ENCODE peak calls at places on chromosomes 11 and 22, in six cellular contexts. M, C, W, G, J and Z are unnamed samples.

GRCh38 chr22:50574383-50574755 is 3.9 kb downstream of the CPT1B start:
- DNase-seq in M (no peak), C (no peak), W (no peak), G (no peak), J (no peak), Z (no peak)

GRCh38 chr11:22304337-22304961 is 33.7 kb upstream of the SLC17A6 start:
- DNase-seq in M (no peak), C (no peak), W (peak), G (peak), J (no peak), Z (no peak)

GRCh38 chr11:112267188-112267591 is 6.5 kb upstream of the PLET1 start:
- DNase-seq in M (no peak), C (no peak), W (peak), G (no peak), J (no peak), Z (no peak)

GRCh38 chr11:2949920-2950319 is 20.7 kb upstream of the PHLDA2 start:
- DNase-seq in M (no peak), C (no peak), W (no peak), G (no peak), J (no peak), Z (no peak)

GRCh38 chr11:20511982-20512381 is 87.4 kb upstream of the SLC6A5 start:
- DNase-seq in M (no peak), C (no peak), W (no peak), G (no peak), J (no peak), Z (no peak)

GRCh38 chr22:40040927-40041326 is 46.2 kb downstream of the FAM83F start:
- DNase-seq in M (peak), C (no peak), W (no peak), G (no peak), J (no peak), Z (no peak)

GRCh38 chr11:11000546-11001283 is 142.9 kb upstream of the ZBED5 start:
- DNase-seq in M (no peak), C (no peak), W (no peak), G (no peak), J (no peak), Z (no peak)

GRCh38 chr11:102158151-102158734 is 48.0 kb downstream of the YAP1 start:
- DNase-seq in M (no peak), C (no peak), W (no peak), G (no peak), J (no peak), Z (no peak)

GRCh38 chr22:42964994-42965699 is 49.8 kb downstream of the PACSIN2 start:
- DNase-seq in M (no peak), C (no peak), W (no peak), G (no peak), J (no peak), Z (no peak)

GRCh38 chr11:75650167-75650723 is 18.6 kb downstream of the MAP6 start:
- DNase-seq in M (no peak), C (no peak), W (no peak), G (no peak), J (no peak), Z (no peak)

GRCh38 chr11:114108501-114109205 is 49.1 kb downstream of the ZBTB16 start:
- DNase-seq in M (no peak), C (no peak), W (no peak), G (no peak), J (no peak), Z (no peak)

GRCh38 chr11:114102993-114103896 is 43.7 kb downstream of the ZBTB16 start:
- DNase-seq in M (no peak), C (no peak), W (no peak), G (no peak), J (no peak), Z (no peak)

GRCh38 chr11:114109206-114110090 is 49.9 kb downstream of the ZBTB16 start:
- DNase-seq in M (no peak), C (no peak), W (no peak), G (no peak), J (no peak), Z (no peak)

GRCh38 chr11:114110123-114110522 is 50.6 kb downstream of the ZBTB16 start:
- DNase-seq in M (no peak), C (no peak), W (no peak), G (no peak), J (no peak), Z (no peak)

DNA sequence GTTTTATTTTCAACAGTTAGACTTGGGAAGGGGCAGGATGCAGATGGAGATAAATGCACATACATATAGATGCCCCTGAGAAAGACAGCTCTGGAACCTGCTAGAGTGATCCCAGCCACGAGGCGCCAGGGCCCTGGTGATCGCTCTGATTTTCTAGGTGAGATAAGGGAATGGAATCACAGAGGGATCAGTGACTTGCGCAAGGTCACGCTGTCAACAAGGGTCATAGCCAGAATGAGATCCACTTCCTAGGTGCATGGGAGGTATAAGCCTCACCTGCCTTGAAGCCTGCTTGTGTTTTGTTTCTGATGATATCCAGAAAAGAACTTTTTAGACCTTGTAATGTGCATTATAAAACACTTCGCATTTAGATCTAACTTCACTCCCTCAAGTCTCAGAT is 47.5 kb downstream of the ZBTB16 start:
- DNase-seq in M (no peak), C (no peak), W (no peak), G (no peak), J (no peak), Z (no peak)
- H3K27ac ChIP-seq in M (no peak), C (no peak), W (no peak), G (no peak), J (no peak), Z (no peak)

GRCh38 chr22:36323182-36323854 is 64.4 kb downstream of the MYH9 start:
- DNase-seq in M (peak), C (no peak), W (peak), G (no peak), J (peak), Z (no peak)
- H3K27ac ChIP-seq in M (peak), C (peak), W (peak), G (no peak), J (peak), Z (peak)

DNA sequence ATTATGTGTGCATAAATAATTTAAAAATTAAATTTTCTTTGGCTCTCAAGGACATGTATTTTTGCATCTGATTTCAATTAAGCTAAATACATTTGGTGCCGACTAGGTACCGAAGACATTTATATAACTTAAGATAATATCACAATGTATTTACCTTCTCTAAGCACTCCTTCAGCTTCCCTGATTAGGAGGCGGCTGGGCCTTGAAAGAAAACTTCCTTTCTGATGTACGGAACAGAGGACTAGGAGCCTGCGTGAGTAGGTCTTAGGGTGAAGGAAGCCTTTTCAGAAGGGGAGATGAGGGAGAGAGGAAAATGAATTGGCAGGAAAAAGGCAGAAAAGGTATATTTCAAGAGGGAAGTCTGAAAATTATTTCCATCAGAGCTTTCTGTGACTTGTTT is 28.7 kb upstream of the DDX6 start:
- DNase-seq in M (no peak), C (no peak), W (no peak), G (no peak), J (no peak), Z (no peak)
- H3K27ac ChIP-seq in M (peak), C (no peak), W (no peak), G (no peak), J (no peak), Z (no peak)

GRCh38 chr22:31291716-31292644 is at the start of gene PIK3IP1:
- DNase-seq in M (peak), C (peak), W (peak), G (peak), J (peak), Z (peak)
- H3K27ac ChIP-seq in M (peak), C (peak), W (peak), G (no peak), J (peak), Z (peak)